ENCODE peak calls at places on chromosome 18, in ten cellular contexts. Y, V, H, M, Z, O, T, A, I and P are unnamed samples.

GRCh38 chr18:62605685-62606084 is 82.9 kb downstream of the ZCCHC2 start:
- DNase-seq in H (no peak), A (no peak), O (peak), Y (no peak), M (no peak), T (no peak), I (no peak), V (no peak), Z (no peak), P (no peak)

GRCh38 chr18:76686737-76687231 is 135.6 kb upstream of the ZNF236 start:
- DNase-seq in Y (peak), Z (peak), T (peak), A (peak), H (peak), I (peak), V (peak), O (peak), M (peak), P (peak)

GRCh38 chr18:48470484-48471180 is 61.4 kb upstream of the ZBTB7C start:
- DNase-seq in Y (no peak), H (no peak), M (no peak), A (no peak), V (no peak), O (no peak), Z (no peak), T (peak), I (peak), P (no peak)

GRCh38 chr18:48792611-48793368 is 158.0 kb downstream of the SMAD7 start:
- DNase-seq in M (no peak), Z (no peak), Y (no peak), V (no peak), I (no peak), H (no peak), T (no peak), A (no peak), O (peak), P (no peak)

GRCh38 chr18:63421514-63421913 is 762 bp downstream of the VPS4B start:
- DNase-seq in T (peak), O (no peak), Y (no peak), H (no peak), A (no peak), M (no peak), V (no peak), Z (no peak), I (peak), P (no peak)

GRCh38 chr18:26383454-26384270 is 157.4 kb downstream of the TAF4B start:
- DNase-seq in V (peak), H (peak), Y (no peak), T (peak), I (peak), A (peak), Z (peak), M (peak), O (peak), P (no peak)

GRCh38 chr18:57267368-57267767 is 85.0 kb upstream of the ST8SIA3 start:
- DNase-seq in A (no peak), I (no peak), Z (no peak), M (no peak), H (no peak), T (no peak), V (no peak), Y (no peak), O (no peak), P (no peak)

GRCh38 chr18:32777049-32777448 is 4.2 kb upstream of the KLHL14 start:
- DNase-seq in V (no peak), M (no peak), Y (peak), H (no peak), Z (no peak), O (no peak), A (no peak), T (peak), I (no peak), P (no peak)

GRCh38 chr18:79275992-79276391 is 119.7 kb upstream of the NFATC1 start:
- DNase-seq in V (no peak), A (peak), T (no peak), Z (no peak), I (no peak), M (no peak), O (no peak), Y (peak), H (no peak), P (no peak)

GRCh38 chr18:38362286-38362792 is 796.7 kb upstream of the CELF4 start:
- DNase-seq in H (no peak), Z (no peak), A (no peak), M (no peak), T (no peak), I (no peak), O (peak), Y (no peak), V (no peak), P (no peak)

GRCh38 chr18:79972720-79973119 is 8.3 kb downstream of the HSBP1L1 start:
- DNase-seq in Z (no peak), O (no peak), A (no peak), T (no peak), Y (no peak), I (no peak), V (no peak), H (no peak), M (no peak), P (no peak)

GRCh38 chr18:37407571-37407970 is 158.0 kb downstream of the CELF4 start:
- DNase-seq in O (no peak), Z (no peak), A (no peak), V (no peak), T (no peak), H (no peak), Y (no peak), I (no peak), M (no peak), P (no peak)

GRCh38 chr18:49819768-49820662 is 6.7 kb upstream of the ACAA2 start:
- DNase-seq in Y (no peak), I (no peak), M (no peak), H (no peak), V (peak), Z (peak), O (no peak), T (no peak), A (no peak), P (no peak)

GRCh38 chr18:12074734-12075133 is 18.9 kb upstream of the ANKRD62 start:
- DNase-seq in T (peak), M (no peak), V (no peak), Y (no peak), A (no peak), I (no peak), Z (no peak), O (no peak), H (peak), P (no peak)

GRCh38 chr18:77872166-77872565 is 622.5 kb downstream of the GALR1 start:
- DNase-seq in I (no peak), T (no peak), Z (no peak), V (no peak), Y (no peak), M (no peak), H (no peak), O (no peak), A (no peak), P (no peak)

GRCh38 chr18:54112356-54112755 is 112.1 kb downstream of the MBD2 start:
- DNase-seq in O (no peak), V (no peak), T (peak), Z (no peak), H (peak), Y (no peak), M (no peak), A (no peak), I (no peak), P (no peak)

GRCh38 chr18:12776821-12777471 is 74.1 kb downstream of the PSMG2 start:
- DNase-seq in V (no peak), Z (no peak), I (no peak), H (no peak), T (no peak), O (no peak), Y (no peak), A (no peak), M (no peak), P (no peak)

GRCh38 chr18:34816183-34816582 is 106.1 kb downstream of the DTNA start:
- DNase-seq in O (no peak), I (no peak), V (no peak), Y (no peak), M (no peak), A (no peak), T (no peak), Z (no peak), H (no peak), P (no peak)

GRCh38 chr18:50286391-50287027 is 983 bp downstream of the CXXC1 start:
- DNase-seq in I (peak), T (no peak), H (no peak), O (peak), Z (no peak), Y (no peak), V (peak), A (no peak), M (peak), P (no peak)

GRCh38 chr18:31206787-31207381 is 44.2 kb upstream of the DSC1 start:
- DNase-seq in H (no peak), V (peak), Z (no peak), Y (peak), I (peak), T (no peak), A (peak), O (peak), M (peak), P (peak)